ENCODE peak calls at places on chromosomes 5 and 9, in seven cellular contexts. V is SK-N-SH, B is GM12891, Q is GM12892, X is H1, W is K562, G is GM12878. E is an unnamed sample.

GRCh38 chr9:87643778-87644570 is 81.9 kb upstream of the CTSL start:
- DNase-seq in W (no peak), Q (no peak), V (no peak), G (no peak), B (no peak), X (no peak), E (no peak)

GRCh38 chr5:146947181-146947941 is 68.8 kb upstream of the PPP2R2B start:
- DNase-seq in B (no peak), X (no peak), Q (no peak), V (peak), W (peak), G (no peak), E (no peak)

GRCh38 chr9:21801683-21802417 is 586 bp upstream of the MTAP start:
- DNase-seq in G (no peak), X (no peak), B (no peak), V (peak), Q (no peak), W (no peak), E (peak)

GRCh38 chr5:31364881-31365636 is 166.8 kb downstream of the DROSHA start:
- DNase-seq in V (no peak), W (no peak), X (no peak), G (no peak), B (no peak), Q (no peak), E (no peak)

GRCh38 chr5:36657563-36657995 is 51.2 kb downstream of the SLC1A3 start:
- DNase-seq in W (no peak), B (no peak), X (no peak), G (no peak), V (no peak), Q (no peak), E (peak)

GRCh38 chr9:129036923-129037766 is 719 bp downstream of the MIGA2 start:
- DNase-seq in Q (no peak), X (no peak), G (no peak), V (no peak), B (no peak), W (peak), E (no peak)

GRCh38 chr5:6603643-6604042 is 29.2 kb downstream of the NSUN2 start:
- DNase-seq in B (no peak), V (no peak), Q (no peak), X (no peak), G (no peak), W (no peak), E (no peak)

GRCh38 chr9:16012621-16013020 is 459.8 kb downstream of the CCDC171 start:
- DNase-seq in Q (no peak), W (no peak), B (no peak), X (no peak), V (no peak), G (no peak), E (no peak)

GRCh38 chr9:21334969-21335632 is at the start of gene KLHL9:
- DNase-seq in X (peak), V (peak), G (peak), Q (peak), B (peak), W (no peak), E (peak)

GRCh38 chr9:21657966-21658667 is 144.3 kb upstream of the MTAP start:
- DNase-seq in X (no peak), V (no peak), W (no peak), G (no peak), Q (no peak), B (no peak), E (no peak)

GRCh38 chr5:144403058-144403457 is 232.4 kb downstream of the KCTD16 start:
- DNase-seq in W (no peak), X (no peak), Q (no peak), G (no peak), B (no peak), V (no peak), E (no peak)

DNA sequence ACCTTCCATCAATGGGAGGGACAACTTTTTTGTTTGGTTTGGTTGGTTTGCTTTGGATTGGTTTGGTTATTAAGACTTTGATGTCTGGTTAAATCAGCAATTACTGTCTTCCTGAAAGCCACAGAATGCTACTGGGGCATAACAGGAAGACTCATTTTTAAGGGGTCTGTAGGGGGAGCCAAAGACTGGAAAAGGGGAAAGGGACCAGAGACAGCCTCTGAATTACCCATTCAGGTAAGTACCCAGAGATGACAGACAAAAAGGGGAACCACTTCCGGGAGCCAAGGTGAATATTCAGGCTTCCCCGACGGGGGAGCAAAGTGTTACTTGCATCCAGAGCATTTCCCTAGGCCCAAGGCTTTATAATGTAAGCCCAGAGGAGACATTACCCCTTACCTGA is 4.6 kb upstream of the FEM1C start:
- DNase-seq in V (no peak), W (no peak), G (peak), Q (no peak), X (peak), B (no peak), E (peak)
- TF ChIP-seq TAF1 in V (no peak), W (no peak), G (no peak), Q (no peak), X (peak), B (no peak), E (no peak)

DNA sequence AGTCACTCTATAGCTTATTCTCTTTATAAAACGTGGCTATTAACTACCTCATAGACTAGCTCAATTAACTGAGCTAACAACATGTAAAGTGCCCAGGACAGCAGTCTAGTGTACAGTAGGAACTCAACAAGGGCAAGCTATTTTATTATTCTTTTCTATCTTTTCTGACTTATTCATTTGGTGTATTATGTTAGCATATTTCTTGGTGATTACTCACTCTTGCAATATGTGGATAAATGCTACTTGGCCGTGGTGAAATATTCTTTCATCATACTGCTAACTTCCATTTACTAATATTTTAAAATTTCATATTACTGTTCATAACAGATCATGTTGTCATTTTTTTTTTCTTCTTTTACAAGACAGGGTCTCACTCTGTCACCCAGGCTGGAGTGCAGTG is 4.9 kb downstream of the SLC25A51 start:
- DNase-seq in V (no peak), X (no peak), Q (no peak), W (no peak), B (no peak), G (no peak), E (no peak)
- TF ChIP-seq TAF1 in V (no peak), X (no peak), Q (no peak), W (no peak), B (no peak), G (no peak), E (no peak)

GRCh38 chr5:122847687-122848081 is 2.3 kb downstream of the SNX24 start:
- DNase-seq in B (no peak), W (no peak), Q (no peak), X (no peak), V (no peak), G (no peak), E (peak)
- TF ChIP-seq TAF1 in B (no peak), W (no peak), Q (no peak), X (no peak), V (no peak), G (no peak), E (no peak)

GRCh38 chr5:179437341-179438001 is 92.2 kb upstream of the ADAMTS2 start:
- DNase-seq in W (no peak), B (no peak), Q (no peak), V (peak), X (no peak), G (no peak), E (no peak)
- TF ChIP-seq TAF1 in W (no peak), B (no peak), Q (no peak), V (no peak), X (no peak), G (no peak), E (no peak)

GRCh38 chr9:116233160-116233530 is 79.6 kb downstream of the PAPPA start:
- DNase-seq in Q (no peak), V (no peak), W (no peak), B (no peak), G (no peak), X (no peak), E (no peak)
- TF ChIP-seq TAF1 in Q (no peak), V (no peak), W (no peak), B (no peak), G (no peak), X (no peak), E (no peak)